ENCODE peak calls at places on chromosomes 1 and 21, in four cellular contexts. One of them, this sample, is unnamed.

GRCh38 chr1:14413809-14414208 is 184.7 kb upstream of the KAZN start:
- DNase-seq in uterus: no peak
- DNase-seq in Calu3: no peak
- DNase-seq in dorsolateral prefrontal cortex: no peak
- DNase-seq in this sample: no peak

GRCh38 chr1:112686417-112686816 is 12.0 kb downstream of the MOV10 start:
- DNase-seq in uterus: no peak
- DNase-seq in Calu3: no peak
- DNase-seq in dorsolateral prefrontal cortex: no peak
- DNase-seq in this sample: no peak

GRCh38 chr21:30336596-30336995 is 898 bp downstream of the KRTAP27-1 start:
- DNase-seq in Calu3: no peak
- DNase-seq in uterus: no peak
- DNase-seq in dorsolateral prefrontal cortex: no peak
- DNase-seq in this sample: no peak

GRCh38 chr1:109884242-109884891 is 26.3 kb upstream of the CSF1 start:
- DNase-seq in dorsolateral prefrontal cortex: no peak
- DNase-seq in uterus: no peak
- DNase-seq in Calu3: no peak
- DNase-seq in this sample: no peak

GRCh38 chr1:245807306-245807705 is 652.5 kb downstream of the KIF26B start:
- DNase-seq in uterus: no peak
- DNase-seq in dorsolateral prefrontal cortex: no peak
- DNase-seq in Calu3: no peak
- DNase-seq in this sample: no peak

GRCh38 chr1:165525708-165526107 is 18.1 kb upstream of the LRRC52 start:
- DNase-seq in uterus: no peak
- DNase-seq in dorsolateral prefrontal cortex: no peak
- DNase-seq in Calu3: no peak
- DNase-seq in this sample: no peak

GRCh38 chr1:109928591-109929111 is 18.0 kb downstream of the CSF1 start:
- DNase-seq in uterus: peak
- DNase-seq in Calu3: no peak
- DNase-seq in dorsolateral prefrontal cortex: no peak
- DNase-seq in this sample: no peak

GRCh38 chr1:187570166-187570565 is 741.4 kb downstream of the PLA2G4A start:
- DNase-seq in Calu3: no peak
- DNase-seq in dorsolateral prefrontal cortex: no peak
- DNase-seq in uterus: no peak
- DNase-seq in this sample: no peak

GRCh38 chr1:67522001-67522441 is 91.8 kb upstream of the SERBP1 start:
- DNase-seq in uterus: no peak
- DNase-seq in dorsolateral prefrontal cortex: no peak
- DNase-seq in Calu3: no peak
- DNase-seq in this sample: no peak

GRCh38 chr1:152109231-152109997 is 5.8 kb downstream of the TCHH start:
- DNase-seq in Calu3: no peak
- DNase-seq in uterus: no peak
- DNase-seq in dorsolateral prefrontal cortex: no peak
- DNase-seq in this sample: no peak

GRCh38 chr21:45579383-45580180 is 37.3 kb upstream of the SLC19A1 start:
- DNase-seq in Calu3: no peak
- DNase-seq in uterus: no peak
- DNase-seq in dorsolateral prefrontal cortex: no peak
- DNase-seq in this sample: no peak

GRCh38 chr1:204945565-204945977 is 74.9 kb downstream of the NFASC start:
- DNase-seq in uterus: no peak
- DNase-seq in Calu3: no peak
- DNase-seq in dorsolateral prefrontal cortex: no peak
- DNase-seq in this sample: no peak

GRCh38 chr1:1162597-1163537 is 10.8 kb upstream of the TTLL10 start:
- DNase-seq in Calu3: peak
- DNase-seq in uterus: no peak
- DNase-seq in dorsolateral prefrontal cortex: no peak
- DNase-seq in this sample: no peak

GRCh38 chr1:109776911-109777310 is 13.2 kb upstream of the EPS8L3 start:
- DNase-seq in uterus: peak
- DNase-seq in dorsolateral prefrontal cortex: peak
- DNase-seq in Calu3: peak
- DNase-seq in this sample: peak

GRCh38 chr1:151710187-151710586 is 6.4 kb downstream of the CELF3 start:
- DNase-seq in dorsolateral prefrontal cortex: peak
- DNase-seq in uterus: no peak
- DNase-seq in Calu3: peak
- DNase-seq in this sample: no peak

GRCh38 chr1:114258633-114259032 is 105.0 kb upstream of the SYT6 start:
- DNase-seq in uterus: no peak
- DNase-seq in Calu3: no peak
- DNase-seq in dorsolateral prefrontal cortex: no peak
- DNase-seq in this sample: no peak

GRCh38 chr1:208243851-208244583 is at the start of gene PLXNA2:
- DNase-seq in dorsolateral prefrontal cortex: peak
- DNase-seq in uterus: peak
- DNase-seq in Calu3: peak
- DNase-seq in this sample: peak

GRCh38 chr1:211127166-211127565 is 6.8 kb downstream of the KCNH1 start:
- DNase-seq in dorsolateral prefrontal cortex: no peak
- DNase-seq in uterus: no peak
- DNase-seq in Calu3: no peak
- DNase-seq in this sample: no peak

GRCh38 chr1:107444302-107444701 is 303.5 kb downstream of the NTNG1 start:
- DNase-seq in dorsolateral prefrontal cortex: no peak
- DNase-seq in Calu3: no peak
- DNase-seq in uterus: no peak
- DNase-seq in this sample: no peak

GRCh38 chr21:45430521-45431501 is 25.8 kb downstream of the COL18A1 start:
- DNase-seq in Calu3: no peak
- DNase-seq in dorsolateral prefrontal cortex: no peak
- DNase-seq in uterus: no peak
- DNase-seq in this sample: peak

GRCh38 chr1:115326419-115326818 is 11.6 kb downstream of the NGF start:
- DNase-seq in dorsolateral prefrontal cortex: no peak
- DNase-seq in Calu3: no peak
- DNase-seq in uterus: no peak
- DNase-seq in this sample: no peak

GRCh38 chr1:23477359-23478144 is 6.4 kb downstream of the ASAP3 start:
- DNase-seq in dorsolateral prefrontal cortex: no peak
- DNase-seq in Calu3: no peak
- DNase-seq in uterus: no peak
- DNase-seq in this sample: no peak

GRCh38 chr1:25906644-25907300 is 553 bp upstream of the STMN1 start:
- DNase-seq in uterus: no peak
- DNase-seq in dorsolateral prefrontal cortex: no peak
- DNase-seq in Calu3: no peak
- DNase-seq in this sample: no peak

GRCh38 chr1:224769987-224770693 is 154.0 kb downstream of the CNIH3 start:
- DNase-seq in dorsolateral prefrontal cortex: no peak
- DNase-seq in uterus: no peak
- DNase-seq in Calu3: no peak
- DNase-seq in this sample: no peak

GRCh38 chr1:15261155-15262002 is 14.4 kb downstream of the FHAD1 start:
- DNase-seq in Calu3: peak
- DNase-seq in dorsolateral prefrontal cortex: no peak
- DNase-seq in uterus: peak
- DNase-seq in this sample: no peak

GRCh38 chr21:29078884-29079765 is 5.7 kb upstream of the CCT8 start:
- DNase-seq in Calu3: no peak
- DNase-seq in dorsolateral prefrontal cortex: no peak
- DNase-seq in uterus: no peak
- DNase-seq in this sample: no peak

GRCh38 chr1:99465176-99465900 is 180.6 kb upstream of the PALMD start:
- DNase-seq in uterus: no peak
- DNase-seq in dorsolateral prefrontal cortex: no peak
- DNase-seq in Calu3: no peak
- DNase-seq in this sample: no peak

GRCh38 chr1:86515597-86515996 is 31.3 kb upstream of the CLCA4 start:
- DNase-seq in uterus: no peak
- DNase-seq in dorsolateral prefrontal cortex: peak
- DNase-seq in Calu3: peak
- DNase-seq in this sample: no peak
- TF ChIP-seq CTCF in uterus: no peak
- TF ChIP-seq CTCF in dorsolateral prefrontal cortex: peak
- TF ChIP-seq CTCF in Calu3: peak
- TF ChIP-seq CTCF in this sample: no peak

DNA sequence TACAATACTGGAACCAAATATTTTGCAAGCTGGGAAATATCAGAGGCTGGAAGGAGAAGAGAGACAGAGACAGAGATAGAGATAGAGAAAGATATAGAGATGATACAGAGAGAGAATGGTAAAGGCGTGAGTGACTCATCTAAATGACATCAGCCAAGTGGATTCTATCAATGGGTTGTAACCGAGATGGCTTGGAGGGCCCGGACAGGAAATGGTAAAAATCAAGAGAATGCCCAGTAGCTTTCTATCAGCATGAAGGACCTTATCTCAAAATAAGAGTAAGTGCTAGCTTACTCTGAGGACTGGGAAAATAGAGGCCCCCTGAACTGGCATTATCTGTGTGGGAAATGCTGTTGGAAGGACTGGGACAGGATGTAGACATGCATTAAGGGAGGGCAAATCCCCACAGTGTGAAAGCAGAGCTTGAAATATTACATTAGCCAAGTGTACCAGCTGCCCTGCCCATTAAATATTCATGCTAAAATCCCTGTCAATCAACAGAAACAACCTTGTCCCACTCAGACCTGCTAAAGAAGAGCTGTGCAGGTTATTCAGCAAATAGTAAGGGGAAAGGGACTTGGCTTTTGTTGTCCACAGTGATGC is 76.6 kb upstream of the ZNF644 start:
- DNase-seq in uterus: no peak
- DNase-seq in Calu3: no peak
- DNase-seq in dorsolateral prefrontal cortex: no peak
- DNase-seq in this sample: no peak
- TF ChIP-seq CTCF in uterus: no peak
- TF ChIP-seq CTCF in Calu3: no peak
- TF ChIP-seq CTCF in dorsolateral prefrontal cortex: no peak
- TF ChIP-seq CTCF in this sample: no peak

DNA sequence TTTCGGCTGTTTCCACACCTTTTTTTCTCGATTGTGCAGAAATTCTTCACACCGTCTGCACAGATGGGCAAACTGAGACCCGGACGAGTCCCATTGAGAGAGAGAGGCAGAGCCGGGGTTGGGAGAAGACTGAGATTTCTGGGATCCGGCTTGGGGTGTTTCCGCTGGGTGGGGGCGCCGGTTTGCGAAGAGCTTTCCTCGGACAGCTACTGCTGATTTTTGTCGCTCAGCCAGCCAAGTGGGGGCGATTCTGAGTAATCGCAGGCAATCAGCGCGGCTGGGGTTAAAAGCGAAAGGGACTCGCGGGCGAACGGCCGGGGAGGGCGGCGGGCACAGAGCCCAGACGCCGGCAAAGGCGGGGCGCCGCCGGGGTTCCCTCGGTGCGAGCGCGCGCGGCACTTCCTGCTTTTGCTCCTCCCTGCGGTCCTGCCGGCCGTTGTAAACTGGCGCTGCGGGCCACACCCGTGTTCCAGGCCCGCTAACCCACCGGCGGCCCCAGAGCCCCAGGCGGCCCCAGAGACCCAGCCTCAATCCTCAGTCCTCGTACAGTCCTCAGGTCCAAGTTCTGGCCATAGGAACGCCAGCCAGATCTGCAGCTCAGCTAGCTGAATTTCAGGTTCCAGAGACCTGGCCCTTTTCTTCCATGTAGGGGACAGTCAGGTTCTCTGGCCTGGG is 32.4 kb upstream of the JUN start:
- DNase-seq in dorsolateral prefrontal cortex: peak
- DNase-seq in Calu3: peak
- DNase-seq in uterus: peak
- DNase-seq in this sample: peak
- TF ChIP-seq CTCF in dorsolateral prefrontal cortex: peak
- TF ChIP-seq CTCF in Calu3: no peak
- TF ChIP-seq CTCF in uterus: peak
- TF ChIP-seq CTCF in this sample: no peak

GRCh38 chr1:8817413-8818324 is at the start of gene RERE:
- DNase-seq in Calu3: peak
- DNase-seq in dorsolateral prefrontal cortex: peak
- DNase-seq in uterus: peak
- DNase-seq in this sample: peak
- TF ChIP-seq CTCF in Calu3: no peak
- TF ChIP-seq CTCF in dorsolateral prefrontal cortex: no peak
- TF ChIP-seq CTCF in uterus: no peak
- TF ChIP-seq CTCF in this sample: no peak

GRCh38 chr21:25871566-25871965 is 136.8 kb downstream of the GABPA start:
- DNase-seq in dorsolateral prefrontal cortex: no peak
- DNase-seq in uterus: no peak
- DNase-seq in Calu3: peak
- DNase-seq in this sample: no peak
- TF ChIP-seq CTCF in dorsolateral prefrontal cortex: no peak
- TF ChIP-seq CTCF in uterus: no peak
- TF ChIP-seq CTCF in Calu3: peak
- TF ChIP-seq CTCF in this sample: no peak

DNA sequence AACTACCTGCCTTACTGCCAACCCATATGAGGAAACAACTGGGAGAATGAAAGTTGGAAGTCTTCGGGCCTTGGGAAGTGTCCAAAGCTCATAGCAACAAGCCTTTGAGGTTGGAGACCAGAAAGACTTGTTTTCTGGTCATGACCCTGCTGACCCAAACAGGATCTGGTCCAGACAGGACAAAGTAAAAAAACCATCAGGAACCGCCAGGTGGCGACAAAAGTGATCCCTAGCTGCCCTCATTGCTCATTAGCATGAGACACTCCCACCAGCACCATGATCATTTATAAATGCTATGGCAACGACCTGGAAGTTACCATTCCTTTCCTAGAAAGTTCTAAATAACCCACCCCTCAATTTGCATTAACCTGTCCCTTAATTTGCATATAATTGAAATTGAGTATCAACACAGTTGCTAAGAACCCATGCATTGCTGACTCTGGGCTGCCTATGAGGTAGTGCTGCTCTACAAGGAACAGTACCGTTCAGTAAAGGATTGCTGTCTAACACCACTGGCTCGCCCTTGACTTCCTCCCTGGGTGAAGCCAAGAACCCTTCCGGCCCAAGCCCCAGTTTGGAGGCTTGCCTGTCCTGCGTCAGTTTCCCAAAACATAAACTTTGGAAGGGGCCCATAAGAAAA is 89.0 kb downstream of the URB2 start:
- DNase-seq in dorsolateral prefrontal cortex: no peak
- DNase-seq in Calu3: peak
- DNase-seq in uterus: no peak
- DNase-seq in this sample: no peak
- TF ChIP-seq CTCF in dorsolateral prefrontal cortex: no peak
- TF ChIP-seq CTCF in Calu3: peak
- TF ChIP-seq CTCF in uterus: no peak
- TF ChIP-seq CTCF in this sample: no peak

GRCh38 chr1:2204384-2205190 is 10.0 kb upstream of the FAAP20 start:
- DNase-seq in Calu3: no peak
- DNase-seq in dorsolateral prefrontal cortex: peak
- DNase-seq in uterus: peak
- DNase-seq in this sample: peak

GRCh38 chr1:2202843-2203601 is 8.4 kb upstream of the FAAP20 start:
- DNase-seq in Calu3: no peak
- DNase-seq in uterus: no peak
- DNase-seq in dorsolateral prefrontal cortex: peak
- DNase-seq in this sample: no peak

GRCh38 chr1:2206813-2207488 is 12.4 kb upstream of the FAAP20 start:
- DNase-seq in uterus: peak
- DNase-seq in dorsolateral prefrontal cortex: no peak
- DNase-seq in Calu3: no peak
- DNase-seq in this sample: no peak

GRCh38 chr1:2203671-2204383 is 9.3 kb upstream of the FAAP20 start:
- DNase-seq in uterus: peak
- DNase-seq in dorsolateral prefrontal cortex: no peak
- DNase-seq in Calu3: no peak
- DNase-seq in this sample: no peak

GRCh38 chr1:2205191-2205952 is 10.8 kb upstream of the FAAP20 start:
- DNase-seq in dorsolateral prefrontal cortex: peak
- DNase-seq in Calu3: peak
- DNase-seq in uterus: peak
- DNase-seq in this sample: peak
- TF ChIP-seq CTCF in dorsolateral prefrontal cortex: no peak
- TF ChIP-seq CTCF in Calu3: no peak
- TF ChIP-seq CTCF in uterus: no peak
- TF ChIP-seq CTCF in this sample: peak

This sample was measured in mesothelial cell of epicardium.